ENCODE peak calls at places on chromosomes 11 and 22, in six cellular contexts. I, F, N, X, J and P are unnamed samples.

GRCh38 chr11:57469268-57469667 is 8.9 kb downstream of the RTN4RL2 start:
- DNase-seq in I (no peak), F (no peak), N (no peak), X (no peak), J (no peak), P (no peak)

GRCh38 chr11:131408011-131408640 is 37.7 kb downstream of the NTM start:
- DNase-seq in I (no peak), F (peak), N (peak), X (peak), J (no peak), P (no peak)

GRCh38 chr22:42868751-42869251 is 11.7 kb upstream of the ARFGAP3 start:
- DNase-seq in I (no peak), F (no peak), N (no peak), X (no peak), J (no peak), P (no peak)

GRCh38 chr22:30289126-30289979 is at the start of gene CASTOR1:
- DNase-seq in I (peak), F (peak), N (peak), X (peak), J (peak), P (peak)

GRCh38 chr11:11722861-11723260 is 101.1 kb upstream of the GALNT18 start:
- DNase-seq in I (no peak), F (no peak), N (no peak), X (no peak), J (no peak), P (no peak)

GRCh38 chr22:38205261-38206128 is 3.7 kb downstream of the MAFF start:
- DNase-seq in I (no peak), F (no peak), N (no peak), X (no peak), J (no peak), P (no peak)

GRCh38 chr11:14522801-14523200 is 2.6 kb upstream of the PSMA1 start:
- DNase-seq in I (no peak), F (no peak), N (no peak), X (no peak), J (no peak), P (no peak)

GRCh38 chr11:126914941-126915340 is 85.6 kb downstream of the KIRREL3 start:
- DNase-seq in I (no peak), F (no peak), N (no peak), X (no peak), J (no peak), P (no peak)

GRCh38 chr11:78350101-78350645 is 67.4 kb downstream of the GAB2 start:
- DNase-seq in I (no peak), F (no peak), N (no peak), X (peak), J (no peak), P (no peak)

GRCh38 chr11:20541503-20541902 is 57.9 kb upstream of the SLC6A5 start:
- DNase-seq in I (no peak), F (no peak), N (no peak), X (no peak), J (no peak), P (no peak)

GRCh38 chr11:124640660-124641059 is 18.0 kb downstream of the TBRG1 start:
- DNase-seq in I (no peak), F (peak), N (no peak), X (no peak), J (no peak), P (no peak)

GRCh38 chr11:133545199-133545709 is 13.0 kb upstream of the OPCML start:
- DNase-seq in I (no peak), F (no peak), N (no peak), X (no peak), J (no peak), P (no peak)

GRCh38 chr11:123799438-123799837 is 6.7 kb downstream of the OR6M1 start:
- DNase-seq in I (no peak), F (no peak), N (no peak), X (no peak), J (no peak), P (no peak)

GRCh38 chr11:31150011-31150410 is 219.5 kb downstream of the DCDC1 start:
- DNase-seq in I (no peak), F (no peak), N (no peak), X (no peak), J (no peak), P (no peak)

GRCh38 chr11:64372802-64373597 is 14.0 kb downstream of the RPS6KA4 start:
- DNase-seq in I (no peak), F (peak), N (peak), X (no peak), J (no peak), P (no peak)

GRCh38 chr11:16739326-16739875 is 954 bp downstream of the C11orf58 start:
- DNase-seq in I (no peak), F (no peak), N (no peak), X (no peak), J (no peak), P (no peak)

GRCh38 chr22:30882974-30883533 is 85.5 kb downstream of the MORC2 start:
- DNase-seq in I (no peak), F (no peak), N (no peak), X (no peak), J (no peak), P (no peak)

GRCh38 chr11:35012467-35013191 is 96.2 kb downstream of the PDHX start:
- DNase-seq in I (no peak), F (no peak), N (no peak), X (no peak), J (no peak), P (no peak)

GRCh38 chr22:50305393-50305657 is 2.1 kb downstream of the PLXNB2 start:
- DNase-seq in I (no peak), F (no peak), N (no peak), X (no peak), J (no peak), P (no peak)

GRCh38 chr11:131977231-131977630 is 606.8 kb downstream of the NTM start:
- DNase-seq in I (peak), F (peak), N (no peak), X (peak), J (no peak), P (peak)

GRCh38 chr11:100618914-100619313 is 68.2 kb upstream of the ARHGAP42 start:
- DNase-seq in I (no peak), F (no peak), N (no peak), X (no peak), J (no peak), P (no peak)

GRCh38 chr11:26062665-26063064 is 269.3 kb upstream of the ANO3 start:
- DNase-seq in I (no peak), F (no peak), N (no peak), X (no peak), J (no peak), P (no peak)

GRCh38 chr11:62012451-62013265 is 45.2 kb upstream of the FTH1 start:
- DNase-seq in I (peak), F (peak), N (no peak), X (peak), J (no peak), P (no peak)

GRCh38 chr22:50191041-50191740 is 5.5 kb downstream of the TRABD start:
- DNase-seq in I (no peak), F (no peak), N (no peak), X (no peak), J (no peak), P (no peak)

GRCh38 chr11:126716456-126717083 is 284.0 kb downstream of the KIRREL3 start:
- DNase-seq in I (no peak), F (peak), N (peak), X (peak), J (no peak), P (peak)

GRCh38 chr11:13959001-13959400 is 3.5 kb upstream of the SPON1 start:
- DNase-seq in I (no peak), F (no peak), N (no peak), X (no peak), J (no peak), P (no peak)

GRCh38 chr11:75582935-75583709 is 21.1 kb downstream of the SERPINH1 start:
- DNase-seq in I (no peak), F (peak), N (peak), X (peak), J (no peak), P (no peak)

GRCh38 chr11:2523821-2524391 is 79.1 kb downstream of the KCNQ1 start:
- DNase-seq in I (no peak), F (no peak), N (no peak), X (no peak), J (no peak), P (no peak)

GRCh38 chr11:57641426-57641825 is 8.3 kb downstream of the YPEL4 start:
- DNase-seq in I (no peak), F (peak), N (peak), X (peak), J (no peak), P (no peak)

GRCh38 chr22:46614070-46614931 is 5.9 kb upstream of the GRAMD4 start:
- DNase-seq in I (no peak), F (no peak), N (no peak), X (no peak), J (peak), P (no peak)

GRCh38 chr11:109329716-109330115 is 92.3 kb upstream of the C11orf87 start:
- DNase-seq in I (no peak), F (no peak), N (no peak), X (no peak), J (no peak), P (no peak)